ENCODE peak calls at places on chromosome 21, in eight cellular contexts. I is esophagus squamous epithelium, T is A549, S is heart right ventricle, A is SK-N-SH, K is uterus, H is fibroblast of lung, C is pancreas. B is an unnamed sample. For H3K9me3, the result is how much of the 10 kb centered on the place peaks cover.

GRCh38 chr21:40936151-40936550 is 89.2 kb upstream of the DSCAM start:
- DNase-seq in A (no peak), K (no peak), T (no peak), H (no peak), C (no peak), S (no peak), I (no peak), B (no peak)

GRCh38 chr21:35113064-35113463 is 64.0 kb upstream of the RUNX1 start:
- DNase-seq in A (no peak), K (no peak), I (no peak), C (no peak), S (no peak), H (peak), T (no peak), B (peak)

GRCh38 chr21:26833460-26833939 is 11.7 kb downstream of the ADAMTS1 start:
- DNase-seq in S (no peak), T (no peak), A (no peak), I (no peak), H (no peak), K (no peak), C (no peak), B (no peak)

GRCh38 chr21:26405735-26406361 is 167.2 kb downstream of the CYYR1 start:
- DNase-seq in I (no peak), C (no peak), A (no peak), S (no peak), K (no peak), H (peak), T (peak), B (peak)

GRCh38 chr21:29211205-29211604 is 80.8 kb downstream of the MAP3K7CL start:
- DNase-seq in A (no peak), H (no peak), S (no peak), T (no peak), C (no peak), K (no peak), I (no peak), B (no peak)

GRCh38 chr21:42117229-42118048 is 46.3 kb downstream of the UMODL1 start:
- DNase-seq in S (peak), H (peak), C (peak), K (peak), A (peak), T (peak), I (no peak), B (peak)

GRCh38 chr21:19899645-19900044 is 1098.6 kb upstream of the NCAM2 start:
- DNase-seq in S (no peak), T (no peak), H (no peak), K (no peak), A (no peak), I (no peak), C (no peak), B (no peak)

GRCh38 chr21:32306021-32306780 is 7.5 kb downstream of the MRAP start:
- DNase-seq in T (no peak), S (no peak), C (no peak), A (peak), H (peak), K (no peak), I (no peak), B (peak)

GRCh38 chr21:35571910-35572309 is 488.4 kb downstream of the SETD4 start:
- DNase-seq in A (no peak), H (no peak), I (no peak), T (no peak), K (no peak), S (no peak), C (no peak), B (no peak)

GRCh38 chr21:29299046-29299905 is 554 bp downstream of the BACH1 start:
- DNase-seq in I (no peak), S (peak), A (no peak), C (peak), T (peak), K (peak), H (peak), B (no peak)

GRCh38 chr21:34524671-34525601 is 12.9 kb upstream of the KCNE1 start:
- DNase-seq in C (peak), I (no peak), T (no peak), A (no peak), K (no peak), S (no peak), H (peak), B (peak)

GRCh38 chr21:17270234-17270633 is 242.6 kb upstream of the CXADR start:
- DNase-seq in A (peak), S (no peak), C (no peak), I (no peak), T (peak), K (peak), H (peak), B (no peak)

GRCh38 chr21:41813226-41813625 is 46.4 kb upstream of the RIPK4 start:
- DNase-seq in T (no peak), H (no peak), A (no peak), C (no peak), S (no peak), K (no peak), I (no peak), B (no peak)

GRCh38 chr21:28393279-28393678 is 599.4 kb downstream of the LTN1 start:
- DNase-seq in I (no peak), S (no peak), A (no peak), K (no peak), H (peak), C (peak), T (no peak), B (no peak)

GRCh38 chr21:17607684-17608083 is 5.0 kb downstream of the BTG3 start:
- DNase-seq in I (no peak), K (no peak), A (no peak), C (no peak), S (no peak), H (no peak), T (no peak), B (no peak)

GRCh38 chr21:42107177-42107880 is 36.2 kb downstream of the UMODL1 start:
- DNase-seq in H (no peak), S (no peak), A (peak), C (no peak), I (no peak), K (no peak), T (no peak), B (no peak)

DNA sequence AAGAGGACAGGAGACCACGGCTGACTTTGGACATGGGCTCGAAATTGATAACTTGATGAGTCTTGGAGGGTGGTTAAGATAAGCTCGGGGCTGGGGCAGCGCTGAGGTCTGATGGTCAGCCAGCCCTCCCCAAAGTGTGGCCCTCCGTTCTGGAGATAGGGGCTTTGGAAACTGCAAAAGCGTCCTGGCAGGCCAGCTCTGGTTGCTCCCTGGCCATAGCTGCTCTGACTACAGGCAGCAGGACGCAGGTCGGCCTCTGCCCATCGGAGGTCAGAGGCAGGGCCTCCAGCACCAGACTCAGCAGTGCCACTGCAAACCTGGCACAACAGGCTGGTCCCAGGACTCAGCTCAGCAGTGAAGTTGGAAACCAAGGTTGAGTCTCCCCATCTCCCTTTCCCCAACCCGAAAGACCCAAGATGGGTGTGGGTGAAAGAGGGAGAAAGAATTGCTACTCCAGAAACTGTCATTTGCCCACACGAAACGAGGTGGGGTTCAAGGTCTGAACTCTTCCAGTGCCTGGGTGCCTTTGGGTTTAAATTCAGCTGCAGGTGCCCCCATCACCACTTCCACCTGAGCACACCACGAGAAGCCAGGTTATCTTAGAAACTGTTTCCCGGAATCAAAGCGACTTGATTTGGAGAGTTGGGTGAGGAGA is 4.8 kb downstream of the SIM2 start:
- DNase-seq in C (no peak), A (no peak), T (no peak), K (no peak), S (no peak), H (no peak), I (no peak), B (no peak)
- H3K4me3 ChIP-seq in C (no peak), A (no peak), T (no peak), K (no peak), S (no peak), H (no peak), I (peak), B (no peak)

DNA sequence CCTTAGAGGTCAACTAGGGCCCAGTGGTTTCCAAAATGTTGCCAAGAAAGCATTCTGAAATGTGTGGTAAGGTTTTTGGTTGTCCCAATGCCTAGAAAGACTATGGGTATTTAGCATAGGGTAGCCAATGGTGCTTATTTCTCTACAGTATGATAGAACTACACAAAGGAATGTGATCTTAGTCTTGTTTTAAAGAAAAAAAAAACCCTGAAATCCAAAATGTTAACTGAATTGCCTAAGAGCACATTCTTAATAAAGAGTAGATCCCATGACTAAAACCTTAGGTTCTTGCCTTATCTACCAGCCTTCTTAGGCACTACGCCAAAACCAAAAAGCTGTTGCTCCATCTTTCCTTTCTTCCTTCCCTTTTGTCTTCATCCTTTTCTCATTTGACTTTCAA is 428.2 kb downstream of the MRPL39 start:
- DNase-seq in A (no peak), H (peak), K (no peak), T (no peak), I (no peak), S (no peak), C (no peak), B (no peak)
- H3K9me3 ChIP-seq in A (under half), H (under half), K (under half), T (under half), I (under half), S (under half), C (under half), B (under half)

GRCh38 chr21:16116067-16116466 is 386.3 kb downstream of the USP25 start:
- DNase-seq in A (no peak), K (no peak), C (no peak), T (no peak), S (no peak), H (no peak), I (no peak), B (no peak)

GRCh38 chr21:16116798-16117197 is 387.0 kb downstream of the USP25 start:
- DNase-seq in S (no peak), H (peak), I (no peak), K (no peak), A (no peak), C (no peak), T (no peak), B (no peak)

GRCh38 chr21:16115461-16115860 is 385.7 kb downstream of the USP25 start:
- DNase-seq in I (no peak), S (no peak), C (no peak), T (no peak), A (no peak), H (no peak), K (no peak), B (no peak)

GRCh38 chr21:16117331-16117730 is 387.5 kb downstream of the USP25 start:
- DNase-seq in S (no peak), T (no peak), H (peak), C (no peak), I (no peak), K (no peak), A (no peak), B (no peak)

GRCh38 chr21:16117851-16118592 is 388.2 kb downstream of the USP25 start:
- DNase-seq in H (peak), K (no peak), C (no peak), I (no peak), S (no peak), A (no peak), T (no peak), B (no peak)
- H3K27ac ChIP-seq in H (peak), K (peak), C (no peak), I (no peak), S (no peak), A (no peak), T (peak), B (no peak)

GRCh38 chr21:15199414-15199813 is 134.6 kb upstream of the NRIP1 start:
- DNase-seq in K (no peak), A (no peak), H (no peak), T (no peak), S (no peak), C (no peak), I (no peak), B (peak)

GRCh38 chr21:15203740-15204139 is 138.9 kb upstream of the NRIP1 start:
- DNase-seq in C (no peak), A (no peak), H (no peak), K (no peak), T (no peak), S (no peak), I (no peak), B (no peak)

GRCh38 chr21:15197696-15198095 is 132.9 kb upstream of the NRIP1 start:
- DNase-seq in S (no peak), I (no peak), T (no peak), C (no peak), A (no peak), K (no peak), H (peak), B (no peak)

GRCh38 chr21:15195768-15196167 is 131.0 kb upstream of the NRIP1 start:
- DNase-seq in H (no peak), T (no peak), C (no peak), S (no peak), K (no peak), A (no peak), I (no peak), B (no peak)

DNA sequence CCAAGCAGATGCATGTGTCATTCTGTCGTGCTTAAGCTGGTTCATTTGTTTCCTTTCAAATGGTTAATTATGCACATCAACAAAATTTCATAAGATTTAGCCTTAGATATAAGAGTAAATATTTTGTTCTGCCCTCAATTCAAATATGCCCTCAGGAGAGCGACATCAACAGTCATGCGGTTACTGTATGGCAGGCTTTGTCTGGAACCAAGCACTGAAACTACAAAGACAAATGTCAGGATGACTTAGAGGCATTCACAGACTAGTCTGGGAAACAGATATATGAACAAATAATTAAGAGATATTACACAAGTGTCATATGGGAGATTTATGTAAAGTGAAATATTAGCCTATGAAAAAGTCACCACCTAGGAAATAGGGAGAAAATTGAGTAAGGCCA is 135.1 kb upstream of the NRIP1 start:
- DNase-seq in H (no peak), T (no peak), A (no peak), I (no peak), C (no peak), S (no peak), K (no peak), B (peak)
- H3K4me3 ChIP-seq in H (no peak), T (no peak), A (no peak), I (no peak), C (no peak), S (no peak), K (no peak), B (peak)

GRCh38 chr21:44434936-44435635 is 20.2 kb upstream of the LRRC3 start:
- DNase-seq in A (no peak), I (no peak), K (peak), T (no peak), S (no peak), C (peak), H (no peak), B (no peak)
- H3K9me3 ChIP-seq in A (under half), I (under half), K (under half), T (under half), S (under half), C (under half), H (under half), B (under half)

GRCh38 chr21:46454142-46454541 is 4.5 kb upstream of the DIP2A start:
- DNase-seq in C (no peak), K (no peak), I (no peak), H (peak), T (no peak), A (no peak), S (no peak), B (no peak)
- H3K27ac ChIP-seq in C (no peak), K (no peak), I (no peak), H (no peak), T (no peak), A (peak), S (no peak), B (no peak)

GRCh38 chr21:37358392-37358791 is 8.2 kb upstream of the DYRK1A start:
- DNase-seq in T (no peak), H (no peak), I (no peak), K (peak), C (no peak), A (no peak), S (no peak), B (no peak)
- H3K4me3 ChIP-seq in T (no peak), H (no peak), I (no peak), K (no peak), C (no peak), A (no peak), S (no peak), B (no peak)

GRCh38 chr21:21064353-21064752 is 66.1 kb downstream of the NCAM2 start:
- DNase-seq in I (no peak), A (no peak), C (no peak), S (no peak), K (no peak), H (no peak), T (no peak), B (no peak)

GRCh38 chr21:21063828-21064227 is 65.6 kb downstream of the NCAM2 start:
- DNase-seq in S (no peak), A (no peak), T (no peak), K (no peak), C (no peak), I (no peak), H (no peak), B (no peak)

DNA sequence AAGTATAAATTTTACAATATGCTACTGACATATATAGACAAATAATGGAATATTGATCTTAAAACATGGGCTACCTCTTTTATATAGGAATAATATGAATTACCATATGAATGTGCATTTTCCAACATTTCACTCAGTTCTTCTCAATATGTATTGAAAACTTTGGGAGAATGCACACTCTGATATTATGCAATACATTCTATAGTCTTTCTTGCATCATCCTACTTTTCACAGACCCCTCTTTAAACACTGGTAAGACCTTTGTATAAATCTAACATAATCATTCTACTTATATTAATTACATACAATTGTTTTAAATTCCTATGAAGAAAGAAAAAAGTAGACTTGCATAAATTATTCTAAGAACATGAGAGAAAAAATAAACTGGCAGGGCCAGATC is 69.2 kb downstream of the NCAM2 start:
- DNase-seq in C (no peak), A (no peak), I (no peak), T (no peak), K (no peak), S (no peak), H (no peak), B (no peak)
- H3K9me3 ChIP-seq in C (under half), A (under half), I (under half), T (under half), K (under half), S (under half), H (under half), B (under half)

DNA sequence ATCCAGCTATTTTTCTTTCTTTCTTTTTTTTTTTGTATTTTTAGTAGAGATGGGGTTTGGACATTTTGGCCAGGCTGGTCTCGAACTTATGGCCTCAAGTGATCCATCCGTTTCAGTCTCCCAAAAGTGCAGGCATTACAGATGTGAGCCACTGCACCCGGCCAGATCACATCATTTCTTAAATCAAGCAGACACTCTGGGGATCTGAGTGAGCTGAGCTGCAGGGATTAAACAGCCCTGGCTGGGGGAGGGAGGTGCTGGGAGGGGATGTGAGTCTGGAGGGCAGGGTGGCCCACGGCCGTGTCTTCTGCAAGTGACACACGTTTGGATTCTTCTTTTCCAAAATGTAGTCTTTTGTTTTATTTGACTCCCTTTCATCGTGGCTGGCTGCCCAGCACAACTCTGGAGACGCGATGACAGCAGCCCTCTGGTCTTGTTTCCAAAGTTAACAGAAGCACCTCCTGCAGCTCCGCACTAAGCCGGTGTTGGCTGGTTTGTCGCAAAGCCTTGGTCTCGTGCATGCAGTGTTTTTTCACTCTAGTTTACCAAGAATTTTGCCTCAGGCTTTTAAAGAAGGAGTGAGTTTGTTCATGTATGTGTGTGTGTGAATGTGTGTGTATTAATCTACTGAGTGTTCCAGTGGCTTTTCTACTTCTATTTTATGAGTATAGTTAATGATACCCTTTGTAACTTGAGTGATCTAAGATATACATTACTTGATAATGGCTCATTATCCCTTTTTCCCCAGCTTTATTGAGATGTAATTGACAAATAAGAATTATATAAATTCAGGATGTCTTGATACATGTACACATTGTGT is 2.8 kb upstream of the KRTAP10-5 start:
- DNase-seq in C (no peak), H (no peak), A (no peak), S (no peak), I (no peak), K (no peak), T (no peak), B (no peak)
- H3K27ac ChIP-seq in C (no peak), H (no peak), A (no peak), S (no peak), I (no peak), K (no peak), T (no peak), B (no peak)